ENCODE peak calls at places on chromosomes 12 and 14, in eight cellular contexts. One of them, this sample, is unnamed.
A peak's percentile ranks its signal among the peaks of the same experiment; 100 is the strongest.

GRCh38 chr12:113351089-113351488 is 7.3 kb upstream of the PLBD2 start:
- DNase-seq in activated gamma-delta T cell treated with Interleukin-2 at 50 U/mL for 16 hours: no peak
- DNase-seq in EL: no peak
- DNase-seq in GM10248: no peak
- DNase-seq in esophagus squamous epithelium: no peak
- DNase-seq in ecto neural progenitor cell: no peak
- DNase-seq in mesenchymal stem cell: no peak
- DNase-seq in PC-3: no peak
- DNase-seq in this sample: no peak

GRCh38 chr14:96442355-96442754 is 50.4 kb downstream of the AK7 start:
- DNase-seq in EL: no peak
- DNase-seq in mesenchymal stem cell: no peak
- DNase-seq in GM10248: no peak
- DNase-seq in activated gamma-delta T cell treated with Interleukin-2 at 50 U/mL for 16 hours: no peak
- DNase-seq in esophagus squamous epithelium: no peak
- DNase-seq in ecto neural progenitor cell: no peak
- DNase-seq in PC-3: no peak
- DNase-seq in this sample: no peak

GRCh38 chr12:51992246-51992645 is 14.5 kb upstream of the TAMALIN start:
- DNase-seq in EL: no peak
- DNase-seq in activated gamma-delta T cell treated with Interleukin-2 at 50 U/mL for 16 hours: no peak
- DNase-seq in GM10248: no peak
- DNase-seq in ecto neural progenitor cell: no peak
- DNase-seq in esophagus squamous epithelium: no peak
- DNase-seq in PC-3: no peak
- DNase-seq in mesenchymal stem cell: no peak
- DNase-seq in this sample: no peak

GRCh38 chr14:81220767-81221578 is at the start of gene GTF2A1:
- DNase-seq in mesenchymal stem cell: peak; percentile 97
- DNase-seq in esophagus squamous epithelium: peak; percentile 91
- DNase-seq in ecto neural progenitor cell: peak; percentile 98
- DNase-seq in PC-3: peak; percentile 95
- DNase-seq in activated gamma-delta T cell treated with Interleukin-2 at 50 U/mL for 16 hours: peak; percentile 93
- DNase-seq in GM10248: peak; percentile 92
- DNase-seq in EL: peak; percentile 96
- DNase-seq in this sample: peak; percentile 89

GRCh38 chr14:90666571-90666970 is 149.7 kb downstream of the TTC7B start:
- DNase-seq in EL: no peak
- DNase-seq in activated gamma-delta T cell treated with Interleukin-2 at 50 U/mL for 16 hours: no peak
- DNase-seq in esophagus squamous epithelium: no peak
- DNase-seq in GM10248: no peak
- DNase-seq in mesenchymal stem cell: no peak
- DNase-seq in PC-3: peak; percentile 24
- DNase-seq in ecto neural progenitor cell: no peak
- DNase-seq in this sample: no peak

GRCh38 chr12:27467641-27468040 is 21.1 kb downstream of the SMCO2 start:
- DNase-seq in PC-3: no peak
- DNase-seq in EL: no peak
- DNase-seq in esophagus squamous epithelium: no peak
- DNase-seq in GM10248: no peak
- DNase-seq in ecto neural progenitor cell: no peak
- DNase-seq in activated gamma-delta T cell treated with Interleukin-2 at 50 U/mL for 16 hours: no peak
- DNase-seq in mesenchymal stem cell: no peak
- DNase-seq in this sample: peak; percentile 11

GRCh38 chr12:70779250-70779649 is 141.3 kb downstream of the PTPRR start:
- DNase-seq in esophagus squamous epithelium: no peak
- DNase-seq in mesenchymal stem cell: no peak
- DNase-seq in activated gamma-delta T cell treated with Interleukin-2 at 50 U/mL for 16 hours: no peak
- DNase-seq in GM10248: no peak
- DNase-seq in PC-3: no peak
- DNase-seq in ecto neural progenitor cell: no peak
- DNase-seq in EL: no peak
- DNase-seq in this sample: no peak

GRCh38 chr14:104592785-104593184 is 11.8 kb downstream of the TMEM179 start:
- DNase-seq in activated gamma-delta T cell treated with Interleukin-2 at 50 U/mL for 16 hours: no peak
- DNase-seq in esophagus squamous epithelium: no peak
- DNase-seq in mesenchymal stem cell: no peak
- DNase-seq in PC-3: no peak
- DNase-seq in EL: no peak
- DNase-seq in ecto neural progenitor cell: no peak
- DNase-seq in GM10248: no peak
- DNase-seq in this sample: no peak

GRCh38 chr14:54398028-54398368 is 1.2 kb downstream of the CDKN3 start:
- DNase-seq in PC-3: no peak
- DNase-seq in GM10248: no peak
- DNase-seq in ecto neural progenitor cell: no peak
- DNase-seq in mesenchymal stem cell: no peak
- DNase-seq in EL: no peak
- DNase-seq in esophagus squamous epithelium: no peak
- DNase-seq in activated gamma-delta T cell treated with Interleukin-2 at 50 U/mL for 16 hours: no peak
- DNase-seq in this sample: no peak

GRCh38 chr14:69012251-69012953 is 33.3 kb upstream of the ACTN1 start:
- DNase-seq in esophagus squamous epithelium: no peak
- DNase-seq in activated gamma-delta T cell treated with Interleukin-2 at 50 U/mL for 16 hours: no peak
- DNase-seq in GM10248: no peak
- DNase-seq in mesenchymal stem cell: peak; percentile 38
- DNase-seq in EL: no peak
- DNase-seq in ecto neural progenitor cell: no peak
- DNase-seq in PC-3: no peak
- DNase-seq in this sample: peak; percentile 40

GRCh38 chr12:58310828-58311273 is 369.5 kb downstream of the ATP23 start:
- DNase-seq in PC-3: peak; percentile 96
- DNase-seq in ecto neural progenitor cell: no peak
- DNase-seq in EL: peak; percentile 96
- DNase-seq in mesenchymal stem cell: peak; percentile 97
- DNase-seq in esophagus squamous epithelium: no peak
- DNase-seq in GM10248: no peak
- DNase-seq in activated gamma-delta T cell treated with Interleukin-2 at 50 U/mL for 16 hours: no peak
- DNase-seq in this sample: peak; percentile 99

GRCh38 chr12:79151956-79152355 is 287.4 kb downstream of the SYT1 start:
- DNase-seq in ecto neural progenitor cell: no peak
- DNase-seq in GM10248: no peak
- DNase-seq in mesenchymal stem cell: no peak
- DNase-seq in EL: peak; percentile 5
- DNase-seq in esophagus squamous epithelium: no peak
- DNase-seq in PC-3: no peak
- DNase-seq in activated gamma-delta T cell treated with Interleukin-2 at 50 U/mL for 16 hours: no peak
- DNase-seq in this sample: no peak

GRCh38 chr12:126915309-126915708 is 1351.7 kb upstream of the TMEM132C start:
- DNase-seq in GM10248: no peak
- DNase-seq in ecto neural progenitor cell: no peak
- DNase-seq in mesenchymal stem cell: no peak
- DNase-seq in PC-3: no peak
- DNase-seq in activated gamma-delta T cell treated with Interleukin-2 at 50 U/mL for 16 hours: no peak
- DNase-seq in EL: no peak
- DNase-seq in esophagus squamous epithelium: no peak
- DNase-seq in this sample: no peak

GRCh38 chr14:95098984-95099599 is 58.2 kb downstream of the DICER1 start:
- DNase-seq in esophagus squamous epithelium: no peak
- DNase-seq in PC-3: peak; percentile 65
- DNase-seq in mesenchymal stem cell: peak; percentile 64
- DNase-seq in GM10248: no peak
- DNase-seq in ecto neural progenitor cell: peak; percentile 59
- DNase-seq in activated gamma-delta T cell treated with Interleukin-2 at 50 U/mL for 16 hours: peak; percentile 21
- DNase-seq in EL: peak; percentile 50
- DNase-seq in this sample: peak; percentile 42

GRCh38 chr14:100698066-100698465 is 28.6 kb upstream of the DLK1 start:
- DNase-seq in ecto neural progenitor cell: no peak
- DNase-seq in activated gamma-delta T cell treated with Interleukin-2 at 50 U/mL for 16 hours: no peak
- DNase-seq in EL: no peak
- DNase-seq in esophagus squamous epithelium: no peak
- DNase-seq in mesenchymal stem cell: no peak
- DNase-seq in GM10248: no peak
- DNase-seq in PC-3: no peak
- DNase-seq in this sample: no peak

GRCh38 chr14:69543341-69544249 is 31.1 kb downstream of the CCDC177 start:
- DNase-seq in activated gamma-delta T cell treated with Interleukin-2 at 50 U/mL for 16 hours: peak; percentile 5
- DNase-seq in PC-3: peak; percentile 95
- DNase-seq in esophagus squamous epithelium: peak; percentile 14
- DNase-seq in GM10248: no peak
- DNase-seq in mesenchymal stem cell: peak; percentile 77
- DNase-seq in ecto neural progenitor cell: no peak
- DNase-seq in EL: peak; percentile 90
- DNase-seq in this sample: peak; percentile 94

This sample was measured in renal cortical epithelial cell.